ENCODE peak calls at places on chromosomes 11 and 22, in five cellular contexts. I, U, Q, X and E are unnamed samples.

GRCh38 chr11:26753738-26754504 is 32.1 kb upstream of the SLC5A12 start:
- DNase-seq in U (peak; percentile 55), X (peak; percentile 90), Q (peak; percentile 33), I (peak; percentile 82), E (no peak)

GRCh38 chr11:15118431-15118830 is 3.7 kb downstream of the INSC start:
- DNase-seq in I (no peak), Q (no peak), X (no peak), U (no peak), E (no peak)

GRCh38 chr11:27392715-27393114 is 29.7 kb upstream of the CCDC34 start:
- DNase-seq in I (peak; percentile 73), U (peak; percentile 60), Q (no peak), X (peak; percentile 96), E (no peak)

GRCh38 chr11:808427-809286 is 1.1 kb upstream of the RPLP2 start:
- DNase-seq in X (no peak), Q (no peak), I (no peak), U (no peak), E (peak; percentile 93)

GRCh38 chr11:94511932-94512781 is at the start of gene C11orf97:
- DNase-seq in I (peak; percentile 30), U (no peak), Q (no peak), X (no peak), E (no peak)

GRCh38 chr11:45022294-45023064 is 71.8 kb upstream of the TP53I11 start:
- DNase-seq in Q (no peak), U (no peak), I (no peak), X (peak; percentile 70), E (peak; percentile 52)

GRCh38 chr11:126716456-126717083 is 284.0 kb downstream of the KIRREL3 start:
- DNase-seq in Q (no peak), I (peak; percentile 42), U (no peak), X (peak; percentile 31), E (no peak)

GRCh38 chr11:124798991-124799383 is 1.2 kb downstream of the MSANTD2 start:
- DNase-seq in X (peak; percentile 81), Q (no peak), U (peak; percentile 52), I (peak; percentile 62), E (no peak)

GRCh38 chr11:10308208-10308954 is 3.5 kb downstream of the ADM start:
- DNase-seq in I (peak; percentile 38), X (no peak), U (no peak), Q (no peak), E (no peak)

GRCh38 chr11:83070878-83071640 is 638 bp downstream of the RAB30 start:
- DNase-seq in U (no peak), I (peak; percentile 44), Q (peak; percentile 22), X (peak; percentile 41), E (peak; percentile 65)

GRCh38 chr11:48172818-48173609 is 43.6 kb upstream of the OR4B1 start:
- DNase-seq in U (peak; percentile 31), X (peak; percentile 77), Q (peak; percentile 43), I (peak; percentile 57), E (peak; percentile 76)

GRCh38 chr11:45106440-45106839 is 40.0 kb upstream of the PRDM11 start:
- DNase-seq in I (no peak), U (no peak), Q (no peak), X (no peak), E (no peak)

GRCh38 chr22:23029521-23030228 is 40.6 kb upstream of the GNAZ start:
- DNase-seq in Q (no peak), X (no peak), U (no peak), I (no peak), E (no peak)

GRCh38 chr11:115420524-115420923 is 83.7 kb downstream of the CADM1 start:
- DNase-seq in X (no peak), Q (no peak), U (no peak), I (no peak), E (no peak)

GRCh38 chr22:20186871-20187546 is 36.2 kb upstream of the CCDC188 start:
- DNase-seq in I (no peak), X (no peak), Q (no peak), U (no peak), E (no peak)

GRCh38 chr11:61183645-61184044 is 19.7 kb upstream of the PGA3 start:
- DNase-seq in U (no peak), X (no peak), I (no peak), Q (no peak), E (no peak)

GRCh38 chr11:69129647-69130046 is 26.1 kb upstream of the SMIM38 start:
- DNase-seq in Q (no peak), U (no peak), I (no peak), X (no peak), E (no peak)

GRCh38 chr11:69131644-69132300 is 24.0 kb upstream of the SMIM38 start:
- DNase-seq in Q (peak; percentile 50), X (peak; percentile 81), U (peak; percentile 31), I (peak; percentile 68), E (peak; percentile 70)

GRCh38 chr11:69129053-69129452 is 26.7 kb upstream of the SMIM38 start:
- DNase-seq in I (no peak), U (no peak), X (no peak), Q (no peak), E (no peak)

GRCh38 chr11:69132301-69132670 is 23.4 kb upstream of the SMIM38 start:
- DNase-seq in Q (no peak), U (no peak), X (no peak), I (no peak), E (no peak)

DNA sequence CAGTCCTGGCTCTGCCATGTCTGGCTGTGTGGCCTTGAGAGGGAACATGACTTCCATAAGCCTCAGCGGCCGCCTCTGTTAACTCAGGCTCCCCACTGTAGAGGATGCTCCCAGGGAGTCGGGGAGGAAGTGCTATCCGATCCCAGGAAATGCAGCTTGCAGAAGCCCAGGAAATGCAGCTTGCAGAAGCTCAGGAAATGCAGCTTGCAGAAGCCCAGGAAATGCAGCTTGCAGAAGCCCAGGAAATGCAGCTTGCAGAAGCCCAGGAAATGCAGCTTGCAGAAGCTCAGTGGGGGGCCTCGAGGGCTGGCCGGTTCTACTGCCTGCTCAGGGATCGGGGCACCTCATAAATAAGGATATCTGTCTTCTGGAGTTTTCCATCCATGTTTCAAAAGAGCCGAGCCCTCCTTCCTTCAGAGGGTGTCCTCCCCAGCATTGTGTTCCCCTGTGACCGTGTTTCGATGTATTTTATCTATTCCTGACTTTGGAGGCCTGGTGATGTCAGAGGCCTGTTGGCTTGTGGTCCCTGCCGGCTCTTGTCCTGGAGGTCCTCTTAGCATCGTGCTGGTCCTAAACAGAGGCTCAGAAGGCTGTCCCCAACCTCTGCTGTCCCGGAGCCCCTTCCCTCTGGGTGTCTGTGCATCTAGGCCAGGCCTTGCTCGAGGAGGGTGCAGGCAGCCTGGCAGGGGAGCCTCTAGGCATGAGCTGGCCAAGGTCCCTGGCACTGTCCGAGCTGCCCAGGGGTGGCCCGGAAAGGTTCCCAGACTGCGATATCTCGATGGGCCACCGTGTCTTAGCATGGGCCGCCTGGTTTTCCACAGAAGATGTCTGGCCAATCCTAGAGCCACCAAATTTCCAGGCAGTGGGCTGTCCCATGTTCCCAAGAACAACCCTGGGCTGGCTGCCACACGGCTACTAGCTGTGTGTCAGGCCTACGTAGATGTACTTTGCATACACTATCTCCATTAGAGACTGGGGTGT is 24.9 kb upstream of the SMIM38 start:
- DNase-seq in I (no peak), Q (peak; percentile 4), U (no peak), X (no peak), E (peak; percentile 79)
- H3K4me3 ChIP-seq in I (no peak overlapping the region), Q (no peak overlapping the region), U (no peak overlapping the region), X (no peak overlapping the region), E (no peak overlapping the region)

DNA sequence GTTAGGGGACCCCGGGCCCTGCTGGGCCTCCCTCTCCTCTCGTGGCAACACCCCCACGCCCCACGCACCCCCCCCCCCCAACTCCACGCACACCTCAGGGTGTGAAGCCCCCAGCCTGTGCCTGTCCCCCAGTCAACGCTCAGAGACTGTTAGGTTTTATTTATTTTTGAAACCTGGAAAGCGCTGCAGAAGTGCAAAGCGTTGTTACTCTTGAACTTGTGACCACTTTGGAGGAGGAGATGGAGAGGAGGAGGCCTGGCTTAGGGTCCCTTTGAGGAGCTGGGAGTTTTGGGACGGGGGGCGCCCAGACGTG is 929 bp downstream of the PIK3IP1 start:
- DNase-seq in Q (no peak), U (no peak), X (no peak), I (no peak), E (no peak)
- H3K4me3 ChIP-seq in Q (peak overlapping the region; percentile 89), U (peak overlapping the region; percentile 71), X (peak overlapping the region; percentile 95), I (peak overlapping the region; percentile 63), E (peak overlapping the region; percentile 73)

DNA sequence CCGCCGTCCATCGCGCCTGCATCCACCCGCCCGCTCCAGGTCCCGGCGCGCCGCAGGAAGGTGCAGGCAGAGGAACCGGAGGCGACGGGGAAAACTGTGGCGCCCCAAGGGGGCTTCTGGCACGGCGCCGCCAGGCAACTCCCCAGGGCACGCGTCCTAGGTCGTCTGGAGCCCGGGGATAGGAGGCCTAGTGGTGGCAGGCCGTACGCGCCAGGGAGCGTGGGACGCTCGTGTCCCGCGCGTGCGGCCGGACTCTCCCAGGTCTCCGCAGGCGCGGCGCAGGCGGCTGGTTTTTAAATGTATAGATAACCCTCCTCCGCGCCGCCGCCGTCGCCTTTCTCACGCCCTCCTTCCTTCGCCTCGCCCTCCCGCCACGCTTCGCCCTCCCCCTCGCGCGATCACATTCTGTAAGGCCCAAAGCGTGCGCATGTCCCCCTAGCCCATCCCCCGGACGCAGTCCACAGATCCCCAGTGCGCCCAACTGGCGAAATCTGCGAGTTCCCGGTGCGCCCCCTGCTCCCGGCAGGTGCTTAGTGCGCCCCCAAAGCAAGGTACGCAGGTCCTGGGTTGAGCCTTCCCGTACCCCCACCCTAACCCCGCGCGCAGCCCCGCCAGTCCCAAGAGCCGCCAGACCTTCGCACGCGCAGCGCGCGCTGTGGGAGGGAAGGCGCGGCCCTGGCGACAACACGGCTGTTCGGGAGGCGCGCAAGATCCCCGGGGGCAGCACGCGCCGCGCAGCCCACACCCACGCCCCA is at the start of gene ASCL2:
- DNase-seq in U (no peak), Q (no peak), X (no peak), I (no peak), E (peak; percentile 42)
- H3K4me3 ChIP-seq in U (no peak within 1 kb of the TSS), Q (peak within 1 kb of the TSS; percentile 60), X (no peak within 1 kb of the TSS), I (no peak within 1 kb of the TSS), E (peak within 1 kb of the TSS; percentile 52)

DNA sequence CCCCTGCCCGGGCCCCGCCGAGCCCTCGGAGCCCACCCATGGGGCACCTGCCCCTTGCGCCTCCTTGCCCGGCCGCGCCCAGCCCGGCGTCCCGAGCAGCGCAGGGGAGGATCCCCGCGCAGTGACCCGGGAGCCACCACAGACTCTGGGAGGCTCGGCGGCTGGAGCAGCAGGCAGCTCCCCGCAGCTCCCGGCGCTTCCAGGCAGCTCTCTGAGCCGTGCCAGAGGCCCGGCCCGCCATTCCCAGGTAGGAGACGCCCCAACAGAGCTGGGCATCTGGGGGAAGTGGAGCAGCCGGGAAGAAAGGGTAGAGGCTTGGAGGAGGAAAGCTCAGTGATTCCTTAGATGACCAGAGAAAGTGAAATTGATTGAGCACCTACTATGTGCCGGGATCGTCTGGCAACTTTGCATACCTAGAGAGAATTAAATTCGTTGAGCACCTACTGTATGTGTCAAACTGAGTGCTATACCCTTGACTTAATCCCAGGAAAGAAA is 670 bp downstream of the RASD2 start:
- DNase-seq in X (no peak), I (no peak), U (no peak), Q (no peak), E (no peak)
- H3K4me3 ChIP-seq in X (no peak overlapping the region), I (no peak overlapping the region), U (no peak overlapping the region), Q (peak overlapping the region; percentile 56), E (peak overlapping the region; percentile 56)

GRCh38 chr11:76298255-76298654 is 82.7 kb downstream of the THAP12 start:
- DNase-seq in I (no peak), Q (no peak), X (no peak), U (no peak), E (no peak)
- H3K4me3 ChIP-seq in I (no peak overlapping the region), Q (no peak overlapping the region), X (no peak overlapping the region), U (no peak overlapping the region), E (no peak overlapping the region)

DNA sequence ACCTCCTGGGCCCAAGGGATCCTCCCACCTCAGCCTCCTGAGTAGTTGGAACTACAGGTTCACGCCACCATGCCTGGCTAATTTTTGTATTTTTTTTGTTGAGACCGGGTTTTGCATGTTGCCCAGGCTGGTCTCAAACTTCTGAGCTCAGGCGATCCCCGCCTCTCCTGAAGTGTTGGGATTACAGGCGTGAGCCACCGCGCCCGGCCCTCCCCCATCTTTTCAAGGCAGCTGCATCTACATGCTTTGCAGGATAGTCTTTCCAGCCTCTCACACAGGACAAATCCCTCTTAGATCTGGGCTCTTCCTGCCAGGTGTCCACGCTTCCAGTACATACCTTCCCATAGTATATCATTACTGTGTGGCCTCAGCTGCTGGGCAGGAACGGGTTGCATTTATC is 49.7 kb downstream of the C11orf96 start:
- DNase-seq in U (no peak), X (no peak), Q (no peak), I (no peak), E (no peak)
- H3K4me3 ChIP-seq in U (no peak overlapping the region), X (no peak overlapping the region), Q (no peak overlapping the region), I (no peak overlapping the region), E (no peak overlapping the region)